ENCODE peak calls at places on chromosomes 4 and X, in nine cellular contexts. U, F, Q, K, W, X, S, C and R are unnamed samples.

GRCh38 chr4:13171292-13172057 is 312.7 kb downstream of the RAB28 start:
- DNase-seq in K (no peak), W (no peak), S (no peak), C (no peak), F (no peak), U (no peak), X (no peak), Q (no peak), R (no peak)

GRCh38 chrX:117301086-117301485 is 815.5 kb downstream of the KLHL13 start:
- DNase-seq in Q (no peak), F (no peak), X (no peak), C (no peak), U (no peak), W (no peak), S (no peak), K (no peak), R (no peak)

GRCh38 chr4:179029683-179030082 is 1587.4 kb upstream of the AGA start:
- DNase-seq in C (no peak), X (no peak), F (no peak), Q (no peak), K (no peak), S (no peak), W (no peak), U (no peak), R (no peak)

GRCh38 chrX:65679071-65679540 is 11.7 kb downstream of the MSN start:
- DNase-seq in S (no peak), Q (no peak), W (no peak), K (no peak), U (no peak), F (no peak), X (no peak), C (no peak), R (no peak)

GRCh38 chrX:63475200-63475599 is 124.1 kb upstream of the SPIN4 start:
- DNase-seq in U (no peak), Q (no peak), C (peak; percentile 10), K (no peak), F (no peak), X (no peak), S (no peak), W (no peak), R (no peak)

GRCh38 chrX:125709074-125709473 is 389.4 kb downstream of the TEX13C start:
- DNase-seq in F (no peak), Q (no peak), S (no peak), K (no peak), X (no peak), U (no peak), W (no peak), C (no peak), R (no peak)

GRCh38 chrX:103536071-103536470 is 16.8 kb upstream of the RAB40A start:
- DNase-seq in S (peak; percentile 37), W (no peak), X (no peak), C (peak; percentile 36), K (no peak), Q (no peak), F (no peak), U (peak; percentile 84), R (no peak)

GRCh38 chr4:105461221-105462041 is 12.4 kb downstream of the PPA2 start:
- DNase-seq in F (no peak), Q (no peak), K (no peak), X (no peak), W (no peak), C (peak; percentile 18), U (peak; percentile 88), S (no peak), R (no peak)

GRCh38 chr4:85151349-85151748 is 184.9 kb upstream of the WDFY3 start:
- DNase-seq in C (no peak), F (no peak), X (no peak), S (no peak), Q (no peak), U (no peak), W (no peak), K (no peak), R (no peak)

GRCh38 chr4:182189107-182189878 is 53.9 kb upstream of the TENM3 start:
- DNase-seq in S (no peak), X (peak; percentile 80), F (no peak), W (no peak), U (peak; percentile 81), C (peak; percentile 95), K (no peak), Q (no peak), R (peak; percentile 95)

GRCh38 chr4:110636677-110637407 is 14.0 kb upstream of the PITX2 start:
- DNase-seq in Q (no peak), F (no peak), K (no peak), C (no peak), W (no peak), S (no peak), U (peak; percentile 60), X (peak; percentile 74), R (no peak)

GRCh38 chr4:110639207-110640092 is 16.6 kb upstream of the PITX2 start:
- DNase-seq in Q (no peak), W (no peak), C (no peak), U (no peak), F (no peak), S (no peak), K (no peak), X (no peak), R (no peak)

GRCh38 chr4:110638347-110638746 is 15.5 kb upstream of the PITX2 start:
- DNase-seq in Q (no peak), S (no peak), X (no peak), W (no peak), C (no peak), U (no peak), K (no peak), F (no peak), R (no peak)

GRCh38 chr4:110636231-110636676 is 13.4 kb upstream of the PITX2 start:
- DNase-seq in K (no peak), W (no peak), C (no peak), F (no peak), Q (no peak), S (no peak), U (no peak), X (no peak), R (no peak)

GRCh38 chr4:110637408-110638131 is 14.7 kb upstream of the PITX2 start:
- DNase-seq in C (no peak), F (no peak), X (peak; percentile 34), Q (no peak), K (no peak), S (no peak), U (no peak), W (no peak), R (no peak)
- H3K27me3 ChIP-seq in C (peaks cover 85% of the 10 kb centered on the region), F (peaks cover 12% of the 10 kb centered on the region), X (peaks cover 14% of the 10 kb centered on the region), Q (peaks cover 100% of the 10 kb centered on the region), K (peaks cover 89% of the 10 kb centered on the region), S (no peaks in the 10 kb centered on the region), U (peaks cover 100% of the 10 kb centered on the region), W (peaks cover 17% of the 10 kb centered on the region), R (peaks cover 89% of the 10 kb centered on the region)

GRCh38 chr4:144646523-144647094 is 653 bp downstream of the HHIP start:
- DNase-seq in Q (no peak), W (no peak), X (peak; percentile 18), S (no peak), F (no peak), K (peak; percentile 28), U (peak; percentile 22), C (no peak), R (no peak)
- H3K27me3 ChIP-seq in Q (peaks cover 15% of the 10 kb centered on the region), W (no peaks in the 10 kb centered on the region), X (peaks cover 37% of the 10 kb centered on the region), S (no peaks in the 10 kb centered on the region), F (no peaks in the 10 kb centered on the region), K (no peaks in the 10 kb centered on the region), U (peaks cover 82% of the 10 kb centered on the region), C (peaks cover 4% of the 10 kb centered on the region), R (peaks cover 8% of the 10 kb centered on the region)

GRCh38 chrX:38678217-38678616 is 116.9 kb downstream of the TSPAN7 start:
- DNase-seq in S (no peak), W (no peak), C (no peak), U (no peak), K (no peak), X (no peak), F (no peak), Q (no peak), R (no peak)
- H3K27me3 ChIP-seq in S (no peaks in the 10 kb centered on the region), W (no peaks in the 10 kb centered on the region), C (peaks cover 3% of the 10 kb centered on the region), U (no peaks in the 10 kb centered on the region), K (no peaks in the 10 kb centered on the region), X (no peaks in the 10 kb centered on the region), F (no peaks in the 10 kb centered on the region), Q (no peaks in the 10 kb centered on the region), R (no peaks in the 10 kb centered on the region)

GRCh38 chrX:50971390-50971789 is 60.9 kb downstream of the BMP15 start:
- DNase-seq in W (no peak), U (peak; percentile 29), F (no peak), C (peak; percentile 0), Q (no peak), X (no peak), S (no peak), K (no peak), R (peak; percentile 39)
- H3K27me3 ChIP-seq in W (no peaks in the 10 kb centered on the region), U (no peaks in the 10 kb centered on the region), F (no peaks in the 10 kb centered on the region), C (no peaks in the 10 kb centered on the region), Q (no peaks in the 10 kb centered on the region), X (no peaks in the 10 kb centered on the region), S (no peaks in the 10 kb centered on the region), K (peaks cover 9% of the 10 kb centered on the region), R (no peaks in the 10 kb centered on the region)